ENCODE peak calls at places on chromosome 3, in ten cellular contexts. One of them, this sample, is unnamed.
A peak's percentile ranks its signal among the peaks of the same experiment; 100 is the strongest.

GRCh38 chr3:94098487-94098886 is 35.6 kb downstream of the NSUN3 start:
- DNase-seq in activated T-cell treated with anti-CD3 and anti-CD28 coated beads for 1 hour: no peak
- DNase-seq in iPS DF 19.7: no peak
- DNase-seq in AG20443: no peak
- DNase-seq in esophagus squamous epithelium: no peak
- DNase-seq in AG09309: no peak
- DNase-seq in B cell: no peak
- DNase-seq in C1 segment of cervical spinal cord: no peak
- DNase-seq in NCI-H1694 treated with DMSO at 0.1 percent for 48 hours: no peak
- DNase-seq in GM20000: no peak
- DNase-seq in this sample: no peak

GRCh38 chr3:49024449-49024848 is 2.5 kb downstream of the NDUFAF3 start:
- DNase-seq in AG09309: no peak
- DNase-seq in activated T-cell treated with anti-CD3 and anti-CD28 coated beads for 1 hour: no peak
- DNase-seq in NCI-H1694 treated with DMSO at 0.1 percent for 48 hours: no peak
- DNase-seq in B cell: no peak
- DNase-seq in AG20443: no peak
- DNase-seq in iPS DF 19.7: no peak
- DNase-seq in GM20000: no peak
- DNase-seq in C1 segment of cervical spinal cord: no peak
- DNase-seq in esophagus squamous epithelium: no peak
- DNase-seq in this sample: no peak

GRCh38 chr3:123026551-123027291 is 842 bp downstream of the SEMA5B start:
- DNase-seq in NCI-H1694 treated with DMSO at 0.1 percent for 48 hours: no peak
- DNase-seq in esophagus squamous epithelium: no peak
- DNase-seq in B cell: peak; percentile 44
- DNase-seq in AG20443: peak; percentile 52
- DNase-seq in AG09309: no peak
- DNase-seq in activated T-cell treated with anti-CD3 and anti-CD28 coated beads for 1 hour: no peak
- DNase-seq in iPS DF 19.7: no peak
- DNase-seq in GM20000: peak; percentile 30
- DNase-seq in C1 segment of cervical spinal cord: no peak
- DNase-seq in this sample: peak; percentile 66

GRCh38 chr3:158935846-158936245 is 134.0 kb downstream of the MFSD1 start:
- DNase-seq in AG20443: peak; percentile 36
- DNase-seq in C1 segment of cervical spinal cord: no peak
- DNase-seq in AG09309: no peak
- DNase-seq in activated T-cell treated with anti-CD3 and anti-CD28 coated beads for 1 hour: no peak
- DNase-seq in esophagus squamous epithelium: no peak
- DNase-seq in NCI-H1694 treated with DMSO at 0.1 percent for 48 hours: no peak
- DNase-seq in iPS DF 19.7: no peak
- DNase-seq in GM20000: no peak
- DNase-seq in B cell: no peak
- DNase-seq in this sample: no peak

GRCh38 chr3:39819517-39820298 is 10.3 kb downstream of the MYRIP start:
- DNase-seq in C1 segment of cervical spinal cord: no peak
- DNase-seq in B cell: no peak
- DNase-seq in esophagus squamous epithelium: no peak
- DNase-seq in iPS DF 19.7: no peak
- DNase-seq in NCI-H1694 treated with DMSO at 0.1 percent for 48 hours: no peak
- DNase-seq in AG09309: no peak
- DNase-seq in GM20000: no peak
- DNase-seq in activated T-cell treated with anti-CD3 and anti-CD28 coated beads for 1 hour: no peak
- DNase-seq in AG20443: no peak
- DNase-seq in this sample: no peak

GRCh38 chr3:5233026-5233425 is 45.5 kb downstream of the EDEM1 start:
- DNase-seq in B cell: no peak
- DNase-seq in C1 segment of cervical spinal cord: no peak
- DNase-seq in GM20000: no peak
- DNase-seq in AG09309: no peak
- DNase-seq in NCI-H1694 treated with DMSO at 0.1 percent for 48 hours: no peak
- DNase-seq in iPS DF 19.7: no peak
- DNase-seq in AG20443: no peak
- DNase-seq in activated T-cell treated with anti-CD3 and anti-CD28 coated beads for 1 hour: no peak
- DNase-seq in esophagus squamous epithelium: no peak
- DNase-seq in this sample: no peak

GRCh38 chr3:122235147-122235546 is 51.7 kb downstream of the CASR start:
- DNase-seq in AG09309: no peak
- DNase-seq in iPS DF 19.7: no peak
- DNase-seq in B cell: no peak
- DNase-seq in activated T-cell treated with anti-CD3 and anti-CD28 coated beads for 1 hour: no peak
- DNase-seq in esophagus squamous epithelium: no peak
- DNase-seq in AG20443: no peak
- DNase-seq in C1 segment of cervical spinal cord: no peak
- DNase-seq in NCI-H1694 treated with DMSO at 0.1 percent for 48 hours: no peak
- DNase-seq in GM20000: no peak
- DNase-seq in this sample: no peak

GRCh38 chr3:189787191-189787590 is 156.0 kb downstream of the TP63 start:
- DNase-seq in B cell: no peak
- DNase-seq in C1 segment of cervical spinal cord: no peak
- DNase-seq in esophagus squamous epithelium: no peak
- DNase-seq in AG20443: no peak
- DNase-seq in iPS DF 19.7: no peak
- DNase-seq in activated T-cell treated with anti-CD3 and anti-CD28 coated beads for 1 hour: no peak
- DNase-seq in NCI-H1694 treated with DMSO at 0.1 percent for 48 hours: no peak
- DNase-seq in AG09309: no peak
- DNase-seq in GM20000: no peak
- DNase-seq in this sample: no peak

GRCh38 chr3:197854596-197855343 is 63.7 kb downstream of the LRCH3 start:
- DNase-seq in GM20000: no peak
- DNase-seq in iPS DF 19.7: peak; percentile 95
- DNase-seq in AG09309: peak; percentile 98
- DNase-seq in esophagus squamous epithelium: no peak
- DNase-seq in B cell: no peak
- DNase-seq in activated T-cell treated with anti-CD3 and anti-CD28 coated beads for 1 hour: no peak
- DNase-seq in NCI-H1694 treated with DMSO at 0.1 percent for 48 hours: no peak
- DNase-seq in C1 segment of cervical spinal cord: no peak
- DNase-seq in AG20443: peak; percentile 56
- DNase-seq in this sample: no peak

GRCh38 chr3:117523407-117523806 is 813.8 kb downstream of the TUSC7 start:
- DNase-seq in NCI-H1694 treated with DMSO at 0.1 percent for 48 hours: no peak
- DNase-seq in B cell: no peak
- DNase-seq in activated T-cell treated with anti-CD3 and anti-CD28 coated beads for 1 hour: no peak
- DNase-seq in AG09309: no peak
- DNase-seq in esophagus squamous epithelium: no peak
- DNase-seq in GM20000: no peak
- DNase-seq in C1 segment of cervical spinal cord: no peak
- DNase-seq in iPS DF 19.7: no peak
- DNase-seq in AG20443: no peak
- DNase-seq in this sample: no peak

GRCh38 chr3:72178463-72179106 is 393.6 kb upstream of the PROK2 start:
- DNase-seq in iPS DF 19.7: no peak
- DNase-seq in B cell: no peak
- DNase-seq in esophagus squamous epithelium: no peak
- DNase-seq in AG20443: no peak
- DNase-seq in activated T-cell treated with anti-CD3 and anti-CD28 coated beads for 1 hour: no peak
- DNase-seq in C1 segment of cervical spinal cord: no peak
- DNase-seq in AG09309: no peak
- DNase-seq in NCI-H1694 treated with DMSO at 0.1 percent for 48 hours: no peak
- DNase-seq in GM20000: no peak
- DNase-seq in this sample: no peak

GRCh38 chr3:31196881-31197364 is 302.5 kb upstream of the GADL1 start:
- DNase-seq in C1 segment of cervical spinal cord: no peak
- DNase-seq in esophagus squamous epithelium: no peak
- DNase-seq in B cell: no peak
- DNase-seq in GM20000: no peak
- DNase-seq in iPS DF 19.7: peak; percentile 0
- DNase-seq in activated T-cell treated with anti-CD3 and anti-CD28 coated beads for 1 hour: no peak
- DNase-seq in AG09309: peak; percentile 89
- DNase-seq in AG20443: peak; percentile 84
- DNase-seq in NCI-H1694 treated with DMSO at 0.1 percent for 48 hours: peak; percentile 57
- DNase-seq in this sample: peak; percentile 67

GRCh38 chr3:129688310-129688895 is 81.9 kb upstream of the PLXND1 start:
- DNase-seq in NCI-H1694 treated with DMSO at 0.1 percent for 48 hours: peak; percentile 72
- DNase-seq in AG20443: peak; percentile 65
- DNase-seq in esophagus squamous epithelium: no peak
- DNase-seq in B cell: no peak
- DNase-seq in activated T-cell treated with anti-CD3 and anti-CD28 coated beads for 1 hour: no peak
- DNase-seq in GM20000: no peak
- DNase-seq in iPS DF 19.7: peak; percentile 42
- DNase-seq in C1 segment of cervical spinal cord: no peak
- DNase-seq in AG09309: no peak
- DNase-seq in this sample: no peak

GRCh38 chr3:29639621-29640290 is 358.9 kb downstream of the RBMS3 start:
- DNase-seq in NCI-H1694 treated with DMSO at 0.1 percent for 48 hours: no peak
- DNase-seq in AG20443: no peak
- DNase-seq in activated T-cell treated with anti-CD3 and anti-CD28 coated beads for 1 hour: no peak
- DNase-seq in esophagus squamous epithelium: no peak
- DNase-seq in C1 segment of cervical spinal cord: no peak
- DNase-seq in iPS DF 19.7: no peak
- DNase-seq in GM20000: no peak
- DNase-seq in B cell: no peak
- DNase-seq in AG09309: no peak
- DNase-seq in this sample: no peak

GRCh38 chr3:12986031-12986430 is 87.2 kb downstream of the IQSEC1 start:
- DNase-seq in activated T-cell treated with anti-CD3 and anti-CD28 coated beads for 1 hour: no peak
- DNase-seq in B cell: no peak
- DNase-seq in GM20000: no peak
- DNase-seq in C1 segment of cervical spinal cord: no peak
- DNase-seq in iPS DF 19.7: no peak
- DNase-seq in AG20443: no peak
- DNase-seq in esophagus squamous epithelium: no peak
- DNase-seq in NCI-H1694 treated with DMSO at 0.1 percent for 48 hours: no peak
- DNase-seq in AG09309: no peak
- DNase-seq in this sample: no peak

GRCh38 chr3:143648708-143649107 is 199.6 kb downstream of the SLC9A9 start:
- DNase-seq in activated T-cell treated with anti-CD3 and anti-CD28 coated beads for 1 hour: no peak
- DNase-seq in B cell: no peak
- DNase-seq in C1 segment of cervical spinal cord: no peak
- DNase-seq in AG20443: no peak
- DNase-seq in NCI-H1694 treated with DMSO at 0.1 percent for 48 hours: no peak
- DNase-seq in AG09309: no peak
- DNase-seq in iPS DF 19.7: no peak
- DNase-seq in esophagus squamous epithelium: no peak
- DNase-seq in GM20000: no peak
- DNase-seq in this sample: no peak

GRCh38 chr3:57029383-57029782 is 31.1 kb upstream of the SPATA12 start:
- DNase-seq in iPS DF 19.7: no peak
- DNase-seq in B cell: no peak
- DNase-seq in C1 segment of cervical spinal cord: no peak
- DNase-seq in GM20000: no peak
- DNase-seq in NCI-H1694 treated with DMSO at 0.1 percent for 48 hours: no peak
- DNase-seq in esophagus squamous epithelium: no peak
- DNase-seq in activated T-cell treated with anti-CD3 and anti-CD28 coated beads for 1 hour: no peak
- DNase-seq in AG09309: no peak
- DNase-seq in AG20443: no peak
- DNase-seq in this sample: no peak

GRCh38 chr3:66803206-66803605 is 194.9 kb upstream of the KBTBD8 start:
- DNase-seq in activated T-cell treated with anti-CD3 and anti-CD28 coated beads for 1 hour: no peak
- DNase-seq in C1 segment of cervical spinal cord: no peak
- DNase-seq in esophagus squamous epithelium: no peak
- DNase-seq in B cell: no peak
- DNase-seq in AG09309: no peak
- DNase-seq in AG20443: no peak
- DNase-seq in iPS DF 19.7: peak; percentile 54
- DNase-seq in GM20000: no peak
- DNase-seq in NCI-H1694 treated with DMSO at 0.1 percent for 48 hours: no peak
- DNase-seq in this sample: no peak

GRCh38 chr3:38128303-38128655 is 8.6 kb downstream of the ACAA1 start:
- DNase-seq in C1 segment of cervical spinal cord: no peak
- DNase-seq in iPS DF 19.7: no peak
- DNase-seq in activated T-cell treated with anti-CD3 and anti-CD28 coated beads for 1 hour: no peak
- DNase-seq in AG09309: no peak
- DNase-seq in AG20443: no peak
- DNase-seq in GM20000: no peak
- DNase-seq in NCI-H1694 treated with DMSO at 0.1 percent for 48 hours: no peak
- DNase-seq in B cell: no peak
- DNase-seq in esophagus squamous epithelium: no peak
- DNase-seq in this sample: peak; percentile 39